ENCODE peak calls at places on chromosome 3, in four cellular contexts. R, Q, U and S are unnamed samples.

GRCh38 chr3:29354894-29355293 is 74.0 kb downstream of the RBMS3 start:
- DNase-seq in Q (no peak), R (no peak), U (no peak), S (no peak)

GRCh38 chr3:29240248-29240647 is 40.6 kb upstream of the RBMS3 start:
- DNase-seq in R (no peak), Q (no peak), U (no peak), S (no peak)

GRCh38 chr3:53238051-53238850 is 17.6 kb downstream of the TKT start:
- DNase-seq in U (no peak), Q (peak), R (peak), S (no peak)

GRCh38 chr3:131535596-131535995 is 32.8 kb upstream of the MRPL3 start:
- DNase-seq in U (no peak), R (no peak), Q (no peak), S (no peak)

GRCh38 chr3:154225536-154225935 is 98.8 kb downstream of the DHX36 start:
- DNase-seq in R (no peak), U (no peak), Q (no peak), S (no peak)

GRCh38 chr3:122269045-122269444 is 56.0 kb upstream of the CSTA start:
- DNase-seq in R (no peak), Q (no peak), U (no peak), S (no peak)

GRCh38 chr3:32405711-32406323 is 14.2 kb downstream of the CMTM7 start:
- DNase-seq in Q (no peak), U (no peak), R (no peak), S (no peak)

GRCh38 chr3:42712716-42713372 is 10.2 kb upstream of the HHATL start:
- DNase-seq in U (no peak), R (peak), Q (no peak), S (peak)

GRCh38 chr3:127096256-127097008 is 96.5 kb upstream of the PRR23E start:
- DNase-seq in R (no peak), U (no peak), Q (no peak), S (no peak)

GRCh38 chr3:104628185-104628789 is 738.4 kb upstream of the ALCAM start:
- DNase-seq in U (peak), R (no peak), Q (no peak), S (no peak)

GRCh38 chr3:157146664-157147082 is 13.3 kb downstream of the CCNL1 start:
- DNase-seq in Q (no peak), U (no peak), R (no peak), S (no peak)

GRCh38 chr3:194487289-194488006 is 646 bp upstream of the ATP13A3 start:
- DNase-seq in Q (peak), U (peak), R (peak), S (peak)

DNA sequence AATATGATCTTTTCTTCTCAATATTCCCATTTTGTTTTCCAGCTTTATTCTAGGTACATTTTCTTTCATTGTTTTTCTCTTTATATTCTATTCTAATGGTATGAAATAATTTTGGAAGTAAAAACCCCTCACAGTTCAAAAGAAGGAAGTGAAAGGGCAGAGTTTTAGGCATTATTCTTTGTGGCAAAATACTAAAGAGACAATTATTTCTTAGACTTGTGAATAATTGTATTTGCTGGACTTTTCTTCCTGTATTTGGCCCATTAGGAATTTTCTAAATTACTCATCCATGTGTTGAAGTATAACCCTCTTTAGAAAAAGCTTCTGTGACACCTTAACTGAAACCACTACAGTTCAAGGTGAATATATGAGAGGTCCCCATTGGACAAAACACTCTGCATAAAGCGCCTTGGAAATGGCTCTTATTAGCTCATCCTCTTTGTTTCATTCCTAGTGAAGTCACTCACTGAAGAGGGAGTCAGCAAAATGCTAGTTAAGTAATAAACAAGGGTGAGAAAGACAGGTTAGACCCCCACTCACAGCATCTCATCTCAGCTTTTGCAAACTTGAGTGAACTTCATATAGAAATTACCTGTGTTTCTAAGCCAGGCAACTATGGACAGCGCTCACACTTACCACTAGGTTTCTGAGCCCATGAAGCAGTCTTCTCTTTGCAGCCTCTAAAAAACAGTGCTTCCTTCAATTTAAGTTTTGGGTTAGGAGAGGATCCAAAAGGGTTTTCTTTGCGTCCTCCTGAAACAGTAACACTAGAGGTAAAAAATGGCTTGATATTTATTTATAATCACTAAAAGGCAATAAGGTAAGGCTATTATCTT is 327.5 kb downstream of the ARPP21 start:
- DNase-seq in U (no peak), Q (no peak), R (no peak), S (no peak)
- TF ChIP-seq CTCF in U (no peak), Q (no peak), R (no peak), S (no peak)

DNA sequence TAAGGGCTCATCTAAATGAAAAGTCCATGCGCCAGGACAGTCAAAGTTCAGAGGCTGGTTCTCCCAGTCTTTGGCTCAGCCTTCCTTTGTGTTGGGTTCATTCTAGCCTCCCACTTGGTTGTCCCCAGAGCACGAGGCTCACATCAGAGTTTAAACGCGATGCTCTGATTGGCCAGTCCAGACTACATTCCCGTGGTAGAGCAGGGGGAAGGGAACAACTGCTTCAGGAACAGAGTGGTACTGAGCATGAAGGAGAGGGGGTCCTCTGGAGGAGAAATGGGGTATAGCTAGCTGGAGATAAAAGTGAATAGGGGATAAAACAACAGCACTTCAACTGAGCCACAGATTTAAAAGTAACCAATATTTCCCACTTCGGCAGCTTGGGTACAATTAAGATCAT is 32.2 kb downstream of the ANAPC13 start:
- DNase-seq in Q (no peak), U (no peak), R (no peak), S (no peak)
- TF ChIP-seq CTCF in Q (no peak), U (no peak), R (no peak), S (no peak)

GRCh38 chr3:149983628-149984027 is 12.9 kb upstream of the PFN2 start:
- DNase-seq in U (no peak), Q (no peak), R (no peak), S (no peak)

GRCh38 chr3:149992416-149993058 is 21.8 kb upstream of the PFN2 start:
- DNase-seq in U (no peak), R (no peak), Q (no peak), S (no peak)

GRCh38 chr3:149990423-149990953 is 19.8 kb upstream of the PFN2 start:
- DNase-seq in U (no peak), R (no peak), Q (no peak), S (no peak)

GRCh38 chr3:149989307-149989706 is 18.6 kb upstream of the PFN2 start:
- DNase-seq in Q (no peak), U (no peak), R (no peak), S (no peak)
- TF ChIP-seq CTCF in Q (no peak), U (no peak), R (no peak), S (no peak)

GRCh38 chr3:135736740-135737139 is 228.8 kb upstream of the PPP2R3A start:
- DNase-seq in R (no peak), U (no peak), Q (no peak), S (no peak)
- TF ChIP-seq CTCF in R (no peak), U (no peak), Q (no peak), S (no peak)

GRCh38 chr3:18770800-18771199 is 345.7 kb upstream of the SATB1 start:
- DNase-seq in U (no peak), R (no peak), Q (no peak), S (no peak)
- TF ChIP-seq CTCF in U (no peak), R (no peak), Q (no peak), S (no peak)

GRCh38 chr3:149527531-149528343 is 53.2 kb downstream of the TM4SF4 start:
- DNase-seq in Q (no peak), U (no peak), R (no peak), S (no peak)
- TF ChIP-seq CTCF in Q (peak), U (no peak), R (no peak), S (no peak)

GRCh38 chr3:27589795-27590194 is 105.6 kb upstream of the SLC4A7 start:
- DNase-seq in R (no peak), U (no peak), Q (no peak), S (no peak)

GRCh38 chr3:27591321-27591711 is 107.1 kb upstream of the SLC4A7 start:
- DNase-seq in Q (no peak), R (no peak), U (no peak), S (no peak)

GRCh38 chr3:27590437-27591320 is 106.5 kb upstream of the SLC4A7 start:
- DNase-seq in Q (no peak), R (no peak), U (no peak), S (no peak)

GRCh38 chr3:27593173-27593572 is 109.0 kb upstream of the SLC4A7 start:
- DNase-seq in R (no peak), U (no peak), Q (no peak), S (no peak)

GRCh38 chr3:27591811-27592210 is 107.6 kb upstream of the SLC4A7 start:
- DNase-seq in R (no peak), Q (no peak), U (no peak), S (no peak)
- TF ChIP-seq CTCF in R (no peak), Q (no peak), U (no peak), S (no peak)

GRCh38 chr3:50415813-50416212 is 56.5 kb upstream of the TMEM115 start:
- DNase-seq in U (no peak), R (no peak), Q (no peak), S (no peak)

GRCh38 chr3:50417637-50418033 is 58.3 kb upstream of the TMEM115 start:
- DNase-seq in R (no peak), U (no peak), Q (no peak), S (no peak)

GRCh38 chr3:50412355-50412754 is 53.0 kb upstream of the TMEM115 start:
- DNase-seq in U (no peak), Q (no peak), R (no peak), S (no peak)

GRCh38 chr3:50416736-50417636 is 57.7 kb upstream of the TMEM115 start:
- DNase-seq in Q (no peak), U (no peak), R (no peak), S (no peak)

GRCh38 chr3:50415066-50415465 is 55.7 kb upstream of the TMEM115 start:
- DNase-seq in U (no peak), Q (no peak), R (no peak), S (no peak)
- TF ChIP-seq CTCF in U (no peak), Q (no peak), R (no peak), S (no peak)

DNA sequence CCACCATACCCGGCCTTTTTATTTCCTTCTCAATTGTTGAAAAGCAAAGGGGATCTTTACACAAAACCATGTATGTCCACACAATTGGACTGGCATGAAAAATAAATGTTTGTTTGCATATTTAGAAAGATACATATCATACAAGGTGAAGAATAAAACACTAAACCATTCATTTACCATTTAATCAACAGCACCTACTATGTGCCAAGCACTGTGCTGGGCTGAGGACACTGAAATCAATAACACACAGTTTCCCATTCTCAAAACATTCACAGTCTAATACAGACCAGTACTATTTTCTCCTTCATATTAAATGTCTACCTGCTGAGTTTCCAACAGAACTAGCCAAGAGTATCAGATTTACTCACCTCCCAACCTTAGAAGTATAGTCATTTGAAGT is 84.7 kb downstream of the IGF2BP2 start:
- DNase-seq in R (no peak), Q (no peak), U (no peak), S (no peak)
- TF ChIP-seq CTCF in R (no peak), Q (no peak), U (no peak), S (no peak)